ENCODE peak calls at places on chromosomes 6 and 20, in nine cellular contexts. T, H, W, X, F, Q, D, E and J are unnamed samples.

GRCh38 chr20:37986063-37986858 is 47.0 kb downstream of the TTI1 start:
- DNase-seq in W (no peak), D (no peak), T (no peak), F (no peak), X (no peak), E (no peak), Q (no peak), H (no peak), J (peak; percentile 36)

GRCh38 chr6:147806697-147807096 is 298.2 kb downstream of the SAMD5 start:
- DNase-seq in X (no peak), E (no peak), Q (no peak), W (no peak), F (no peak), T (no peak), D (no peak), H (no peak), J (no peak)

GRCh38 chr20:21180248-21180647 is 54.4 kb downstream of the KIZ start:
- DNase-seq in Q (no peak), F (no peak), T (no peak), D (no peak), H (no peak), W (no peak), X (no peak), E (no peak), J (no peak)

GRCh38 chr6:13649393-13649792 is 34.3 kb downstream of the NOL7 start:
- DNase-seq in W (no peak), H (no peak), D (no peak), Q (no peak), F (no peak), T (no peak), X (no peak), E (no peak), J (no peak)

GRCh38 chr6:157714153-157714490 is 108.9 kb upstream of the SNX9 start:
- DNase-seq in F (no peak), X (no peak), T (no peak), D (no peak), W (no peak), Q (no peak), H (no peak), E (no peak), J (no peak)

GRCh38 chr6:75376347-75377024 is 91.9 kb upstream of the TMEM30A start:
- DNase-seq in W (no peak), F (no peak), D (no peak), Q (no peak), X (no peak), E (no peak), T (no peak), H (no peak), J (no peak)

GRCh38 chr6:1212919-1213318 is 99.0 kb upstream of the FOXQ1 start:
- DNase-seq in F (no peak), T (no peak), Q (no peak), W (no peak), X (no peak), E (no peak), H (no peak), D (no peak), J (no peak)

GRCh38 chr20:58749098-58749766 is 56.6 kb downstream of the NPEPL1 start:
- DNase-seq in D (no peak), W (no peak), T (no peak), E (no peak), F (no peak), X (no peak), H (no peak), Q (no peak), J (no peak)

GRCh38 chr20:58714340-58714922 is 21.8 kb downstream of the NPEPL1 start:
- DNase-seq in X (no peak), H (no peak), T (no peak), W (no peak), E (peak; percentile 8), F (no peak), D (no peak), Q (no peak), J (no peak)

GRCh38 chr6:167270499-167271307 is 20.4 kb upstream of the UNC93A start:
- DNase-seq in T (no peak), X (no peak), D (no peak), E (no peak), H (no peak), W (no peak), F (no peak), Q (no peak), J (no peak)

GRCh38 chr20:38250607-38251006 is 9.9 kb downstream of the KIAA1755 start:
- DNase-seq in F (no peak), D (no peak), X (no peak), W (no peak), Q (no peak), H (no peak), T (no peak), E (no peak), J (no peak)

GRCh38 chr20:5153612-5154542 is 27.1 kb downstream of the CDS2 start:
- DNase-seq in D (no peak), X (no peak), T (no peak), F (no peak), E (no peak), Q (no peak), H (no peak), W (no peak), J (no peak)

GRCh38 chr6:20610636-20611200 is 76.5 kb downstream of the CDKAL1 start:
- DNase-seq in W (no peak), D (no peak), T (no peak), F (no peak), E (no peak), H (no peak), Q (no peak), X (no peak), J (no peak)

GRCh38 chr6:33277663-33278391 is 904 bp downstream of the B3GALT4 start:
- DNase-seq in W (no peak), F (no peak), E (no peak), Q (no peak), D (no peak), X (no peak), H (no peak), T (peak; percentile 24), J (no peak)

GRCh38 chr6:56638760-56639159 is 3.9 kb downstream of the DST start:
- DNase-seq in T (no peak), F (no peak), Q (no peak), W (no peak), X (no peak), H (no peak), D (no peak), E (no peak), J (no peak)

GRCh38 chr6:3624268-3625136 is 127.0 kb downstream of the PXDC1 start:
- DNase-seq in W (no peak), E (no peak), F (no peak), Q (no peak), X (no peak), H (no peak), T (no peak), D (no peak), J (no peak)

GRCh38 chr6:163900570-163900969 is 486.1 kb downstream of the QKI start:
- DNase-seq in D (no peak), E (no peak), W (no peak), X (no peak), F (no peak), Q (no peak), T (no peak), H (peak; percentile 10), J (no peak)

GRCh38 chr6:111201155-111201554 is 113.9 kb downstream of the SLC16A10 start:
- DNase-seq in Q (no peak), H (no peak), F (no peak), T (no peak), D (no peak), E (no peak), X (no peak), W (no peak), J (no peak)

GRCh38 chr6:39446909-39447308 is 124.4 kb upstream of the KCNK16 start:
- DNase-seq in D (no peak), E (no peak), H (no peak), T (no peak), Q (no peak), X (no peak), W (no peak), F (no peak), J (no peak)